ENCODE peak calls at places on chromosomes 6 and 20, in five cellular contexts. F, T, V, B and R are unnamed samples.

GRCh38 chr6:14876778-14877613 is 368.9 kb upstream of the JARID2 start:
- DNase-seq in V (peak), B (no peak), F (peak), T (peak), R (no peak)

GRCh38 chr20:32301719-32302506 is 24.5 kb downstream of the KIF3B start:
- DNase-seq in F (no peak), V (no peak), T (no peak), B (no peak), R (no peak)

GRCh38 chr20:50427740-50428462 is 82.3 kb upstream of the PTPN1 start:
- DNase-seq in F (no peak), V (no peak), T (no peak), B (no peak), R (no peak)

GRCh38 chr6:73732845-73733675 is 37.1 kb downstream of the CD109 start:
- DNase-seq in F (peak), T (peak), B (no peak), V (peak), R (peak)

GRCh38 chr6:17280552-17281090 is 540 bp upstream of the RBM24 start:
- DNase-seq in B (peak), V (peak), F (peak), T (no peak), R (peak)

GRCh38 chr20:20956586-20956985 is 149.6 kb downstream of the LINC00237 start:
- DNase-seq in T (no peak), F (no peak), B (no peak), V (no peak), R (no peak)

GRCh38 chr6:25889877-25890853 is 16.1 kb upstream of the SLC17A3 start:
- DNase-seq in T (no peak), V (peak), B (no peak), F (no peak), R (peak)

GRCh38 chr20:63698739-63699465 is 2.5 kb downstream of the TNFRSF6B start:
- DNase-seq in F (peak), T (peak), B (no peak), V (peak), R (no peak)

GRCh38 chr6:5466459-5466858 is 205.1 kb downstream of the FARS2 start:
- DNase-seq in V (no peak), B (no peak), F (no peak), T (peak), R (no peak)

GRCh38 chr6:71551798-71552197 is 263.2 kb downstream of the OGFRL1 start:
- DNase-seq in T (no peak), V (no peak), F (no peak), B (no peak), R (no peak)

GRCh38 chr6:71558974-71559373 is 270.4 kb downstream of the OGFRL1 start:
- DNase-seq in V (no peak), B (no peak), F (no peak), T (no peak), R (no peak)

DNA sequence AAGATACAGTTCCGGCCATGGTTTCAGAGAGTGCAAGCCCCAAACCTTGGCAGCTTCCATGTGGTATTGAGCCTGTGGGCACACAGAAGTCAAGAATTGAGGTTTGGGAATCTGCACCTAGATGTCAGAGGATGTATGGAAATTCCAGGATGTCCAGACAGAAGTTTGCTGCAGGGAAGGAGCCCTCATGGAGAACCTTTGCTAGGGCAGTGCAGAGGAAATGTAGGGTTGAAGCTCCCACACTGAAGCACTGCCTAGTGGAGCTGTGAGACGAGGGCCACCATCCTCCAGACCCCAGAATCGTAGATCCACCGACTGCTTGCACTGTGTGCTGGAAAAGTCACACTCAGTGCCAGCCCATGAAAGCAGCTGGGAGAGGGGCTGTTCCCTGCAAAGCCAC is 267.5 kb downstream of the OGFRL1 start:
- DNase-seq in F (no peak), B (no peak), V (no peak), T (no peak), R (no peak)
- TF ChIP-seq CTCF in F (no peak), B (no peak), V (no peak), T (no peak), R (no peak)

GRCh38 chr6:43070028-43070632 is 6.0 kb upstream of the PTK7 start:
- DNase-seq in B (no peak), V (peak), T (no peak), F (peak), R (no peak)
- TF ChIP-seq CTCF in B (peak), V (peak), T (peak), F (no peak), R (peak)

GRCh38 chr6:33502486-33502885 is 48.1 kb downstream of the ZBTB9 start:
- DNase-seq in F (no peak), B (no peak), T (no peak), V (no peak), R (no peak)

GRCh38 chr6:33492093-33492492 is 37.7 kb downstream of the ZBTB9 start:
- DNase-seq in T (no peak), B (no peak), F (no peak), V (no peak), R (no peak)

GRCh38 chr6:33497157-33497556 is 42.8 kb downstream of the ZBTB9 start:
- DNase-seq in F (no peak), T (no peak), V (no peak), B (no peak), R (no peak)
- TF ChIP-seq CTCF in F (no peak), T (no peak), V (no peak), B (no peak), R (no peak)

DNA sequence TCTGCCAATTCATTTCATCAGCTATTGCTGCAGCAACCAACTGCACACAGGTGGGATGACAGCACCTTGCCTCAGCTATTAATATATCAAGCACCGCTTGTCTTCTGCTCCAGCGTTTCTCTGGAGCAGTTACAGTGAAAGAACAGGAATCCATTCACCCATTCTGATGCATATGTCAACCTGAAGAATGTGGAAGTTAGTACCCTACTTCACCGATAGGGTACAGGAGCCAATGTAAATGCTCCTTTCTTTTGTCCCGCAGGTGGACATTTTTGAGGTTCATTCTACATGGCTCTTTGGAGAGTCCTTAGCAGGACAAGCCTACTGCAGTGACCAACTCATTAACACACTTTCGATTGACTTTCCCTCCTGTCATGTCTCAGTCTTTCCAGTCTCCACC is 139.9 kb upstream of the PRND start:
- DNase-seq in T (no peak), V (no peak), B (no peak), F (no peak), R (no peak)
- TF ChIP-seq CTCF in T (no peak), V (no peak), B (no peak), F (no peak), R (peak)